ENCODE peak calls at places on chromosome 16, in nine cellular contexts. One of them, this sample, is unnamed.
A peak's percentile ranks its signal among the peaks of the same experiment; 100 is the strongest.

GRCh38 chr16:57815987-57816745 is 13.9 kb upstream of the KIFC3 start:
- DNase-seq in esophagus squamous epithelium: peak; percentile 36
- DNase-seq in prostate gland: peak; percentile 97
- DNase-seq in breast epithelium: peak; percentile 91
- DNase-seq in endothelial cell of umbilical vein: peak; percentile 48
- DNase-seq in suprapubic skin: peak; percentile 92
- DNase-seq in IMR-90: peak; percentile 93
- DNase-seq in right lobe of liver: peak; percentile 81
- DNase-seq in spleen: peak; percentile 86
- DNase-seq in this sample: no peak

GRCh38 chr16:6905601-6906000 is 427.0 kb upstream of the RBFOX1 start:
- DNase-seq in esophagus squamous epithelium: no peak
- DNase-seq in prostate gland: no peak
- DNase-seq in breast epithelium: no peak
- DNase-seq in endothelial cell of umbilical vein: no peak
- DNase-seq in suprapubic skin: no peak
- DNase-seq in IMR-90: no peak
- DNase-seq in right lobe of liver: no peak
- DNase-seq in spleen: no peak
- DNase-seq in this sample: no peak

GRCh38 chr16:685967-686366 is 1.8 kb upstream of the JMJD8 start:
- DNase-seq in esophagus squamous epithelium: no peak
- DNase-seq in prostate gland: no peak
- DNase-seq in breast epithelium: no peak
- DNase-seq in endothelial cell of umbilical vein: peak; percentile 29
- DNase-seq in suprapubic skin: no peak
- DNase-seq in IMR-90: peak; percentile 13
- DNase-seq in right lobe of liver: peak; percentile 66
- DNase-seq in spleen: peak; percentile 85
- DNase-seq in this sample: peak; percentile 57

GRCh38 chr16:13109171-13109570 is 207.8 kb downstream of the SHISA9 start:
- DNase-seq in esophagus squamous epithelium: no peak
- DNase-seq in prostate gland: no peak
- DNase-seq in breast epithelium: no peak
- DNase-seq in endothelial cell of umbilical vein: no peak
- DNase-seq in suprapubic skin: no peak
- DNase-seq in IMR-90: no peak
- DNase-seq in right lobe of liver: no peak
- DNase-seq in spleen: no peak
- DNase-seq in this sample: no peak

GRCh38 chr16:17556276-17557052 is 85.7 kb upstream of the XYLT1 start:
- DNase-seq in esophagus squamous epithelium: no peak
- DNase-seq in prostate gland: no peak
- DNase-seq in breast epithelium: no peak
- DNase-seq in endothelial cell of umbilical vein: no peak
- DNase-seq in suprapubic skin: peak; percentile 12
- DNase-seq in IMR-90: peak; percentile 33
- DNase-seq in right lobe of liver: no peak
- DNase-seq in spleen: no peak
- DNase-seq in this sample: no peak

GRCh38 chr16:78458588-78458987 is 359.1 kb downstream of the WWOX start:
- DNase-seq in esophagus squamous epithelium: no peak
- DNase-seq in prostate gland: no peak
- DNase-seq in breast epithelium: no peak
- DNase-seq in endothelial cell of umbilical vein: no peak
- DNase-seq in suprapubic skin: no peak
- DNase-seq in IMR-90: no peak
- DNase-seq in right lobe of liver: no peak
- DNase-seq in spleen: no peak
- DNase-seq in this sample: no peak

GRCh38 chr16:1745181-1745899 is 26.0 kb downstream of the NME3 start:
- DNase-seq in esophagus squamous epithelium: no peak
- DNase-seq in prostate gland: no peak
- DNase-seq in breast epithelium: no peak
- DNase-seq in endothelial cell of umbilical vein: no peak
- DNase-seq in suprapubic skin: no peak
- DNase-seq in IMR-90: peak; percentile 59
- DNase-seq in right lobe of liver: no peak
- DNase-seq in spleen: no peak
- DNase-seq in this sample: no peak

GRCh38 chr16:24980077-24980793 is 34.9 kb downstream of the ARHGAP17 start:
- DNase-seq in esophagus squamous epithelium: no peak
- DNase-seq in prostate gland: no peak
- DNase-seq in breast epithelium: no peak
- DNase-seq in endothelial cell of umbilical vein: peak; percentile 92
- DNase-seq in suprapubic skin: no peak
- DNase-seq in IMR-90: no peak
- DNase-seq in right lobe of liver: no peak
- DNase-seq in spleen: peak; percentile 70
- DNase-seq in this sample: no peak

GRCh38 chr16:30570621-30571443 is 682 bp downstream of the ZNF688 start:
- DNase-seq in esophagus squamous epithelium: no peak
- DNase-seq in prostate gland: peak; percentile 22
- DNase-seq in breast epithelium: no peak
- DNase-seq in endothelial cell of umbilical vein: peak; percentile 42
- DNase-seq in suprapubic skin: no peak
- DNase-seq in IMR-90: peak; percentile 28
- DNase-seq in right lobe of liver: peak; percentile 37
- DNase-seq in spleen: peak; percentile 79
- DNase-seq in this sample: peak; percentile 70

GRCh38 chr16:21276090-21276489 is 2.0 kb downstream of the CRYM start:
- DNase-seq in esophagus squamous epithelium: no peak
- DNase-seq in prostate gland: no peak
- DNase-seq in breast epithelium: no peak
- DNase-seq in endothelial cell of umbilical vein: no peak
- DNase-seq in suprapubic skin: no peak
- DNase-seq in IMR-90: no peak
- DNase-seq in right lobe of liver: no peak
- DNase-seq in spleen: no peak
- DNase-seq in this sample: no peak

GRCh38 chr16:12228607-12229499 is 252.3 kb downstream of the SNX29 start:
- DNase-seq in esophagus squamous epithelium: no peak
- DNase-seq in prostate gland: peak; percentile 5
- DNase-seq in breast epithelium: peak; percentile 55
- DNase-seq in endothelial cell of umbilical vein: peak; percentile 67
- DNase-seq in suprapubic skin: no peak
- DNase-seq in IMR-90: peak; percentile 71
- DNase-seq in right lobe of liver: peak; percentile 50
- DNase-seq in spleen: no peak
- DNase-seq in this sample: peak; percentile 35

GRCh38 chr16:81214745-81215166 is 23.7 kb upstream of the BCO1 start:
- DNase-seq in esophagus squamous epithelium: no peak
- DNase-seq in prostate gland: no peak
- DNase-seq in breast epithelium: no peak
- DNase-seq in endothelial cell of umbilical vein: peak; percentile 10
- DNase-seq in suprapubic skin: no peak
- DNase-seq in IMR-90: peak; percentile 15
- DNase-seq in right lobe of liver: peak; percentile 39
- DNase-seq in spleen: no peak
- DNase-seq in this sample: no peak

GRCh38 chr16:2339521-2340484 is 725 bp downstream of the ABCA3 start:
- DNase-seq in esophagus squamous epithelium: no peak
- DNase-seq in prostate gland: peak; percentile 33
- DNase-seq in breast epithelium: no peak
- DNase-seq in endothelial cell of umbilical vein: peak; percentile 63
- DNase-seq in suprapubic skin: no peak
- DNase-seq in IMR-90: no peak
- DNase-seq in right lobe of liver: peak; percentile 59
- DNase-seq in spleen: peak; percentile 85
- DNase-seq in this sample: peak; percentile 52

GRCh38 chr16:74372369-74372768 is 3.7 kb upstream of the NPIPB15 start:
- DNase-seq in esophagus squamous epithelium: no peak
- DNase-seq in prostate gland: no peak
- DNase-seq in breast epithelium: no peak
- DNase-seq in endothelial cell of umbilical vein: no peak
- DNase-seq in suprapubic skin: no peak
- DNase-seq in IMR-90: no peak
- DNase-seq in right lobe of liver: no peak
- DNase-seq in spleen: no peak
- DNase-seq in this sample: no peak

GRCh38 chr16:4392382-4393242 is 21.0 kb downstream of the VASN start:
- DNase-seq in esophagus squamous epithelium: no peak
- DNase-seq in prostate gland: no peak
- DNase-seq in breast epithelium: no peak
- DNase-seq in endothelial cell of umbilical vein: no peak
- DNase-seq in suprapubic skin: no peak
- DNase-seq in IMR-90: peak; percentile 86
- DNase-seq in right lobe of liver: peak; percentile 19
- DNase-seq in spleen: peak; percentile 70
- DNase-seq in this sample: peak; percentile 89

GRCh38 chr16:82987767-82988166 is 361.0 kb downstream of the CDH13 start:
- DNase-seq in esophagus squamous epithelium: no peak
- DNase-seq in prostate gland: no peak
- DNase-seq in breast epithelium: no peak
- DNase-seq in endothelial cell of umbilical vein: no peak
- DNase-seq in suprapubic skin: no peak
- DNase-seq in IMR-90: peak; percentile 19
- DNase-seq in right lobe of liver: no peak
- DNase-seq in spleen: no peak
- DNase-seq in this sample: no peak

GRCh38 chr16:49608801-49609200 is 235.2 kb downstream of the C16orf78 start:
- DNase-seq in esophagus squamous epithelium: no peak
- DNase-seq in prostate gland: no peak
- DNase-seq in breast epithelium: no peak
- DNase-seq in endothelial cell of umbilical vein: peak; percentile 38
- DNase-seq in suprapubic skin: no peak
- DNase-seq in IMR-90: peak; percentile 61
- DNase-seq in right lobe of liver: no peak
- DNase-seq in spleen: no peak
- DNase-seq in this sample: no peak

GRCh38 chr16:11025120-11025531 is 80.8 kb downstream of the CLEC16A start:
- DNase-seq in esophagus squamous epithelium: no peak
- DNase-seq in prostate gland: no peak
- DNase-seq in breast epithelium: no peak
- DNase-seq in endothelial cell of umbilical vein: no peak
- DNase-seq in suprapubic skin: peak; percentile 13
- DNase-seq in IMR-90: no peak
- DNase-seq in right lobe of liver: no peak
- DNase-seq in spleen: no peak
- DNase-seq in this sample: no peak

GRCh38 chr16:65070831-65071230 is 51.0 kb downstream of the CDH11 start:
- DNase-seq in esophagus squamous epithelium: no peak
- DNase-seq in prostate gland: no peak
- DNase-seq in breast epithelium: peak; percentile 53
- DNase-seq in endothelial cell of umbilical vein: peak; percentile 82
- DNase-seq in suprapubic skin: no peak
- DNase-seq in IMR-90: peak; percentile 99
- DNase-seq in right lobe of liver: peak; percentile 28
- DNase-seq in spleen: no peak
- DNase-seq in this sample: peak; percentile 73

GRCh38 chr16:24002619-24003018 is 166.8 kb downstream of the PRKCB start:
- DNase-seq in esophagus squamous epithelium: no peak
- DNase-seq in prostate gland: no peak
- DNase-seq in breast epithelium: no peak
- DNase-seq in endothelial cell of umbilical vein: no peak
- DNase-seq in suprapubic skin: no peak
- DNase-seq in IMR-90: no peak
- DNase-seq in right lobe of liver: no peak
- DNase-seq in spleen: no peak
- DNase-seq in this sample: no peak

GRCh38 chr16:87843678-87844373 is 25.5 kb downstream of the SLC7A5 start:
- DNase-seq in esophagus squamous epithelium: no peak
- DNase-seq in prostate gland: no peak
- DNase-seq in breast epithelium: no peak
- DNase-seq in endothelial cell of umbilical vein: no peak
- DNase-seq in suprapubic skin: no peak
- DNase-seq in IMR-90: no peak
- DNase-seq in right lobe of liver: no peak
- DNase-seq in spleen: no peak
- DNase-seq in this sample: no peak
- H3K27ac ChIP-seq in esophagus squamous epithelium: peak overlapping the region; percentile 75
- H3K27ac ChIP-seq in prostate gland: no peak overlapping the region
- H3K27ac ChIP-seq in breast epithelium: no peak overlapping the region
- H3K27ac ChIP-seq in endothelial cell of umbilical vein: no peak overlapping the region
- H3K27ac ChIP-seq in suprapubic skin: no peak overlapping the region
- H3K27ac ChIP-seq in IMR-90: no peak overlapping the region
- H3K27ac ChIP-seq in right lobe of liver: peak overlapping the region; percentile 100
- H3K27ac ChIP-seq in spleen: no peak overlapping the region
- H3K27ac ChIP-seq in this sample: no peak overlapping the region

GRCh38 chr16:72905581-72905980 is 142.3 kb downstream of the ZFHX3 start:
- DNase-seq in esophagus squamous epithelium: no peak
- DNase-seq in prostate gland: no peak
- DNase-seq in breast epithelium: no peak
- DNase-seq in endothelial cell of umbilical vein: no peak
- DNase-seq in suprapubic skin: no peak
- DNase-seq in IMR-90: peak; percentile 79
- DNase-seq in right lobe of liver: no peak
- DNase-seq in spleen: no peak
- DNase-seq in this sample: no peak
- TF ChIP-seq POLR2A in esophagus squamous epithelium: no peak
- TF ChIP-seq POLR2A in prostate gland: no peak
- TF ChIP-seq POLR2A in breast epithelium: no peak
- TF ChIP-seq POLR2A in endothelial cell of umbilical vein: no peak
- TF ChIP-seq POLR2A in suprapubic skin: no peak
- TF ChIP-seq POLR2A in IMR-90: no peak
- TF ChIP-seq POLR2A in right lobe of liver: no peak
- TF ChIP-seq POLR2A in spleen: no peak
- TF ChIP-seq POLR2A in this sample: no peak

DNA sequence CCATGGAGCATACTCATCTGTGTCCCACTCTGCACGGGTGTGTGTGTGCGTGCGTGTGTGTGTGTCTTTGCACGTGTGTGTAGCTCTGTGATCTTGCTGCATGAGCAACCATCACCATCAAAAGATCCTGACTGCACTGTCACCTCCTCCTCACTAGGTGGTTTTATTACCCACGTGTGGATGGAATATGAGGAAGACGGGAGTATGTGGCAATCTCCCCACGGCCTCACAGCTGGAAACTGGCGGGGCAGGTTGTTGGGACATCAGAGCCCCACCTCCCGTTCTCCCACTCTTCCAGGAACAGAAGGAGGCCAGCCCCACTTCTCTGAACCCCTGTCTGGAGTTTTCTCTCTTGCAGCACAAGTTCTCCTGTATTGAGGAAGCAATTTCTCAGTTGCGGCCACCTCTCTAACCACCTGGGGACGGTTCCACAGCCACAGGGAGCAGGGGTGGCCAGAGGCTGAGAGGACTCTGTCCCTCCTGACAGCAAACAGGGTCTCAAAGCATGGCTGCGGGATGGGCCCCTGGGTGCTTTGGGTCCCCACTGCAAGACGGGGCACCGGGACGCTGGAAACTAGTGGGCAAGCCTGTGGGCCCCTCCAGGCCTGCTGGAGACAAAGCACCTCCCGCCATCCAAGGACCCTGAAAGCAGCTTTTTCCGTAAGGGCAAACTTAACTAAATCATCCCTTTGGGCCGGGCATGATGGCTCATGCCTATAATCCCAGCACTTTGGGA is 27.9 kb upstream of the ATP2C2 start:
- DNase-seq in esophagus squamous epithelium: no peak
- DNase-seq in prostate gland: peak; percentile 89
- DNase-seq in breast epithelium: peak; percentile 67
- DNase-seq in endothelial cell of umbilical vein: no peak
- DNase-seq in suprapubic skin: no peak
- DNase-seq in IMR-90: no peak
- DNase-seq in right lobe of liver: no peak
- DNase-seq in spleen: no peak
- DNase-seq in this sample: no peak
- TF ChIP-seq CTCF in esophagus squamous epithelium: peak; percentile 72
- TF ChIP-seq CTCF in prostate gland: peak; percentile 48
- TF ChIP-seq CTCF in breast epithelium: peak; percentile 37
- TF ChIP-seq CTCF in endothelial cell of umbilical vein: no peak
- TF ChIP-seq CTCF in suprapubic skin: no peak
- TF ChIP-seq CTCF in IMR-90: no peak
- TF ChIP-seq CTCF in right lobe of liver: no peak
- TF ChIP-seq CTCF in spleen: no peak
- TF ChIP-seq CTCF in this sample: no peak

GRCh38 chr16:61812251-61812650 is 224.0 kb downstream of the CDH8 start:
- DNase-seq in esophagus squamous epithelium: no peak
- DNase-seq in prostate gland: no peak
- DNase-seq in breast epithelium: no peak
- DNase-seq in endothelial cell of umbilical vein: no peak
- DNase-seq in suprapubic skin: no peak
- DNase-seq in IMR-90: no peak
- DNase-seq in right lobe of liver: no peak
- DNase-seq in spleen: no peak
- DNase-seq in this sample: no peak
- H3K27ac ChIP-seq in esophagus squamous epithelium: no peak overlapping the region
- H3K27ac ChIP-seq in prostate gland: no peak overlapping the region
- H3K27ac ChIP-seq in breast epithelium: no peak overlapping the region
- H3K27ac ChIP-seq in endothelial cell of umbilical vein: no peak overlapping the region
- H3K27ac ChIP-seq in suprapubic skin: no peak overlapping the region
- H3K27ac ChIP-seq in IMR-90: no peak overlapping the region
- H3K27ac ChIP-seq in right lobe of liver: no peak overlapping the region
- H3K27ac ChIP-seq in spleen: no peak overlapping the region
- H3K27ac ChIP-seq in this sample: no peak overlapping the region